ENCODE peak calls at places on chromosomes 6 and 20, in four cellular contexts. One of them, this sample, is unnamed.

GRCh38 chr20:35952480-35953410 is 1.6 kb downstream of the SCAND1 start:
- DNase-seq in effector CD4-positive, alpha-beta T cell: no peak
- DNase-seq in activated T-helper 1 cell treated with anti-CD3 and anti-CD28 coated beads, Interleukin-2, amount 50 U/mL, for 16 hours: no peak
- DNase-seq in cerebellar cortex: peak
- DNase-seq in this sample: no peak

GRCh38 chr6:108741346-108741989 is 106.8 kb upstream of the ARMC2 start:
- DNase-seq in effector CD4-positive, alpha-beta T cell: no peak
- DNase-seq in activated T-helper 1 cell treated with anti-CD3 and anti-CD28 coated beads, Interleukin-2, amount 50 U/mL, for 16 hours: no peak
- DNase-seq in cerebellar cortex: no peak
- DNase-seq in this sample: no peak

GRCh38 chr20:11980263-11980662 is 62.6 kb downstream of the BTBD3 start:
- DNase-seq in effector CD4-positive, alpha-beta T cell: no peak
- DNase-seq in activated T-helper 1 cell treated with anti-CD3 and anti-CD28 coated beads, Interleukin-2, amount 50 U/mL, for 16 hours: no peak
- DNase-seq in cerebellar cortex: no peak
- DNase-seq in this sample: no peak

GRCh38 chr6:64920257-64920656 is 786.8 kb downstream of the EYS start:
- DNase-seq in effector CD4-positive, alpha-beta T cell: no peak
- DNase-seq in activated T-helper 1 cell treated with anti-CD3 and anti-CD28 coated beads, Interleukin-2, amount 50 U/mL, for 16 hours: no peak
- DNase-seq in cerebellar cortex: no peak
- DNase-seq in this sample: no peak

GRCh38 chr6:88709819-88710246 is 253.6 kb downstream of the RNGTT start:
- DNase-seq in effector CD4-positive, alpha-beta T cell: no peak
- DNase-seq in activated T-helper 1 cell treated with anti-CD3 and anti-CD28 coated beads, Interleukin-2, amount 50 U/mL, for 16 hours: no peak
- DNase-seq in cerebellar cortex: no peak
- DNase-seq in this sample: no peak

GRCh38 chr20:36367907-36368306 is 61.8 kb downstream of the DLGAP4 start:
- DNase-seq in effector CD4-positive, alpha-beta T cell: no peak
- DNase-seq in activated T-helper 1 cell treated with anti-CD3 and anti-CD28 coated beads, Interleukin-2, amount 50 U/mL, for 16 hours: no peak
- DNase-seq in cerebellar cortex: peak
- DNase-seq in this sample: no peak

GRCh38 chr6:9292975-9293374 is 857.6 kb upstream of the SLC35B3 start:
- DNase-seq in effector CD4-positive, alpha-beta T cell: no peak
- DNase-seq in activated T-helper 1 cell treated with anti-CD3 and anti-CD28 coated beads, Interleukin-2, amount 50 U/mL, for 16 hours: no peak
- DNase-seq in cerebellar cortex: no peak
- DNase-seq in this sample: no peak

GRCh38 chr20:63397946-63398450 is 36.8 kb upstream of the CHRNA4 start:
- DNase-seq in effector CD4-positive, alpha-beta T cell: no peak
- DNase-seq in activated T-helper 1 cell treated with anti-CD3 and anti-CD28 coated beads, Interleukin-2, amount 50 U/mL, for 16 hours: no peak
- DNase-seq in cerebellar cortex: no peak
- DNase-seq in this sample: no peak

GRCh38 chr6:113881473-113881980 is 24.4 kb downstream of the MARCKS start:
- DNase-seq in effector CD4-positive, alpha-beta T cell: no peak
- DNase-seq in activated T-helper 1 cell treated with anti-CD3 and anti-CD28 coated beads, Interleukin-2, amount 50 U/mL, for 16 hours: no peak
- DNase-seq in cerebellar cortex: no peak
- DNase-seq in this sample: no peak

GRCh38 chr6:56242343-56242742 is 5.0 kb downstream of the COL21A1 start:
- DNase-seq in effector CD4-positive, alpha-beta T cell: no peak
- DNase-seq in activated T-helper 1 cell treated with anti-CD3 and anti-CD28 coated beads, Interleukin-2, amount 50 U/mL, for 16 hours: no peak
- DNase-seq in cerebellar cortex: no peak
- DNase-seq in this sample: no peak

GRCh38 chr6:160919713-160920112 is 71.9 kb upstream of the MAP3K4 start:
- DNase-seq in effector CD4-positive, alpha-beta T cell: no peak
- DNase-seq in activated T-helper 1 cell treated with anti-CD3 and anti-CD28 coated beads, Interleukin-2, amount 50 U/mL, for 16 hours: no peak
- DNase-seq in cerebellar cortex: no peak
- DNase-seq in this sample: no peak

GRCh38 chr20:44001667-44002596 is 87.3 kb downstream of the TOX2 start:
- DNase-seq in effector CD4-positive, alpha-beta T cell: no peak
- DNase-seq in activated T-helper 1 cell treated with anti-CD3 and anti-CD28 coated beads, Interleukin-2, amount 50 U/mL, for 16 hours: no peak
- DNase-seq in cerebellar cortex: no peak
- DNase-seq in this sample: no peak

GRCh38 chr6:113684382-113684901 is 172.7 kb upstream of the MARCKS start:
- DNase-seq in effector CD4-positive, alpha-beta T cell: no peak
- DNase-seq in activated T-helper 1 cell treated with anti-CD3 and anti-CD28 coated beads, Interleukin-2, amount 50 U/mL, for 16 hours: no peak
- DNase-seq in cerebellar cortex: no peak
- DNase-seq in this sample: no peak

GRCh38 chr20:7926323-7926722 is 13.9 kb downstream of the HAO1 start:
- DNase-seq in effector CD4-positive, alpha-beta T cell: no peak
- DNase-seq in activated T-helper 1 cell treated with anti-CD3 and anti-CD28 coated beads, Interleukin-2, amount 50 U/mL, for 16 hours: no peak
- DNase-seq in cerebellar cortex: no peak
- DNase-seq in this sample: no peak

GRCh38 chr6:88867841-88868558 is 95.4 kb downstream of the RNGTT start:
- DNase-seq in effector CD4-positive, alpha-beta T cell: no peak
- DNase-seq in activated T-helper 1 cell treated with anti-CD3 and anti-CD28 coated beads, Interleukin-2, amount 50 U/mL, for 16 hours: no peak
- DNase-seq in cerebellar cortex: no peak
- DNase-seq in this sample: no peak

GRCh38 chr20:3082306-3082951 is 2.1 kb downstream of the AVP start:
- DNase-seq in effector CD4-positive, alpha-beta T cell: no peak
- DNase-seq in activated T-helper 1 cell treated with anti-CD3 and anti-CD28 coated beads, Interleukin-2, amount 50 U/mL, for 16 hours: no peak
- DNase-seq in cerebellar cortex: no peak
- DNase-seq in this sample: peak

GRCh38 chr20:5642155-5642981 is 107.8 kb upstream of the SHLD1 start:
- DNase-seq in effector CD4-positive, alpha-beta T cell: no peak
- DNase-seq in activated T-helper 1 cell treated with anti-CD3 and anti-CD28 coated beads, Interleukin-2, amount 50 U/mL, for 16 hours: no peak
- DNase-seq in cerebellar cortex: peak
- DNase-seq in this sample: peak

GRCh38 chr20:54208492-54209044 is 681 bp downstream of the PFDN4 start:
- DNase-seq in effector CD4-positive, alpha-beta T cell: no peak
- DNase-seq in activated T-helper 1 cell treated with anti-CD3 and anti-CD28 coated beads, Interleukin-2, amount 50 U/mL, for 16 hours: no peak
- DNase-seq in cerebellar cortex: peak
- DNase-seq in this sample: no peak

GRCh38 chr6:26064619-26065257 is 22.5 kb upstream of the HFE start:
- DNase-seq in effector CD4-positive, alpha-beta T cell: peak
- DNase-seq in activated T-helper 1 cell treated with anti-CD3 and anti-CD28 coated beads, Interleukin-2, amount 50 U/mL, for 16 hours: no peak
- DNase-seq in cerebellar cortex: peak
- DNase-seq in this sample: no peak

GRCh38 chr20:57649617-57650015 is 29.4 kb upstream of the ZBP1 start:
- DNase-seq in effector CD4-positive, alpha-beta T cell: no peak
- DNase-seq in activated T-helper 1 cell treated with anti-CD3 and anti-CD28 coated beads, Interleukin-2, amount 50 U/mL, for 16 hours: no peak
- DNase-seq in cerebellar cortex: no peak
- DNase-seq in this sample: peak

GRCh38 chr20:43096471-43096870 is 93.2 kb downstream of the PTPRT start:
- DNase-seq in effector CD4-positive, alpha-beta T cell: no peak
- DNase-seq in activated T-helper 1 cell treated with anti-CD3 and anti-CD28 coated beads, Interleukin-2, amount 50 U/mL, for 16 hours: no peak
- DNase-seq in cerebellar cortex: peak
- DNase-seq in this sample: no peak

GRCh38 chr20:25059866-25060465 is 2.0 kb upstream of the ACSS1 start:
- DNase-seq in effector CD4-positive, alpha-beta T cell: no peak
- DNase-seq in activated T-helper 1 cell treated with anti-CD3 and anti-CD28 coated beads, Interleukin-2, amount 50 U/mL, for 16 hours: no peak
- DNase-seq in cerebellar cortex: no peak
- DNase-seq in this sample: peak

GRCh38 chr6:48032156-48032555 is 78.8 kb downstream of the PTCHD4 start:
- DNase-seq in effector CD4-positive, alpha-beta T cell: no peak
- DNase-seq in activated T-helper 1 cell treated with anti-CD3 and anti-CD28 coated beads, Interleukin-2, amount 50 U/mL, for 16 hours: no peak
- DNase-seq in cerebellar cortex: no peak
- DNase-seq in this sample: no peak

GRCh38 chr6:154474636-154475428 is 35.7 kb downstream of the CNKSR3 start:
- DNase-seq in effector CD4-positive, alpha-beta T cell: no peak
- DNase-seq in activated T-helper 1 cell treated with anti-CD3 and anti-CD28 coated beads, Interleukin-2, amount 50 U/mL, for 16 hours: no peak
- DNase-seq in cerebellar cortex: no peak
- DNase-seq in this sample: no peak

GRCh38 chr6:117558818-117559217 is 43.5 kb downstream of the GOPC start:
- DNase-seq in effector CD4-positive, alpha-beta T cell: no peak
- DNase-seq in activated T-helper 1 cell treated with anti-CD3 and anti-CD28 coated beads, Interleukin-2, amount 50 U/mL, for 16 hours: no peak
- DNase-seq in cerebellar cortex: no peak
- DNase-seq in this sample: no peak

GRCh38 chr20:59753836-59754235 is 149.5 kb downstream of the PHACTR3 start:
- DNase-seq in effector CD4-positive, alpha-beta T cell: no peak
- DNase-seq in activated T-helper 1 cell treated with anti-CD3 and anti-CD28 coated beads, Interleukin-2, amount 50 U/mL, for 16 hours: no peak
- DNase-seq in cerebellar cortex: no peak
- DNase-seq in this sample: peak

GRCh38 chr20:32607727-32608663 is 22.9 kb upstream of the NOL4L start:
- DNase-seq in effector CD4-positive, alpha-beta T cell: no peak
- DNase-seq in activated T-helper 1 cell treated with anti-CD3 and anti-CD28 coated beads, Interleukin-2, amount 50 U/mL, for 16 hours: no peak
- DNase-seq in cerebellar cortex: no peak
- DNase-seq in this sample: no peak

GRCh38 chr6:16736856-16737255 is 24.4 kb downstream of the ATXN1 start:
- DNase-seq in effector CD4-positive, alpha-beta T cell: no peak
- DNase-seq in activated T-helper 1 cell treated with anti-CD3 and anti-CD28 coated beads, Interleukin-2, amount 50 U/mL, for 16 hours: no peak
- DNase-seq in cerebellar cortex: no peak
- DNase-seq in this sample: no peak

This sample was measured in posterior vena cava.